ENCODE peak calls at places on chromosomes 7 and 10, in nine cellular contexts. G is gastrocnemius medialis, M is coronary artery, Z is thoracic aorta, T is pancreas, K is PC-3, P is AG10803, A is endothelial cell of umbilical vein, L is choroid plexus epithelial cell. O is an unnamed sample.

GRCh38 chr7:27178366-27178765 is 4.2 kb upstream of the HOXA10 start:
- DNase-seq in K (no peak), L (no peak), Z (no peak), P (peak), M (no peak), G (peak), A (peak), T (no peak), O (no peak)

GRCh38 chr7:750111-750905 is 23.2 kb upstream of the PRKAR1B start:
- DNase-seq in M (no peak), T (no peak), L (no peak), G (no peak), P (no peak), Z (no peak), A (no peak), K (no peak), O (no peak)

GRCh38 chr10:52451817-52452216 is 137.7 kb downstream of the DKK1 start:
- DNase-seq in M (no peak), L (peak), T (no peak), P (peak), K (peak), Z (no peak), G (no peak), A (no peak), O (peak)

GRCh38 chr7:103660455-103661371 is 214.7 kb upstream of the SLC26A5 start:
- DNase-seq in L (peak), G (no peak), A (peak), Z (no peak), P (peak), T (no peak), K (peak), M (no peak), O (peak)

GRCh38 chr7:92567460-92567859 is 22.7 kb downstream of the FAM133B start:
- DNase-seq in Z (no peak), P (no peak), T (no peak), G (no peak), A (no peak), K (peak), M (no peak), L (peak), O (peak)

GRCh38 chr7:1915956-1916620 is 246.0 kb downstream of the ELFN1 start:
- DNase-seq in K (no peak), Z (no peak), T (no peak), P (no peak), M (no peak), L (no peak), A (no peak), G (no peak), O (no peak)

GRCh38 chr10:124162774-124163354 is 69.5 kb upstream of the CHST15 start:
- DNase-seq in Z (no peak), P (no peak), G (no peak), A (no peak), L (no peak), T (no peak), M (no peak), K (no peak), O (no peak)

GRCh38 chr7:28296571-28297483 is 115.5 kb upstream of the CREB5 start:
- DNase-seq in Z (no peak), T (no peak), P (peak), L (peak), A (peak), G (no peak), K (peak), M (no peak), O (peak)

GRCh38 chr7:143222782-143223181 is 945 bp downstream of the TAS2R40 start:
- DNase-seq in P (no peak), M (no peak), K (no peak), G (peak), A (no peak), L (no peak), Z (no peak), T (no peak), O (no peak)

GRCh38 chr10:91034494-91035157 is 113.7 kb upstream of the ANKRD1 start:
- DNase-seq in M (peak), A (peak), P (peak), G (peak), K (peak), T (no peak), L (peak), Z (peak), O (peak)

GRCh38 chr7:55545496-55545895 is 26.8 kb downstream of the VOPP1 start:
- DNase-seq in A (no peak), G (peak), K (peak), Z (no peak), T (no peak), P (peak), M (no peak), L (peak), O (peak)
- TF ChIP-seq CTCF in A (no peak), G (peak), K (peak), Z (no peak), T (no peak), P (peak), M (no peak), L (peak), O (no peak)

GRCh38 chr7:94669773-94670495 is 14.0 kb upstream of the SGCE start:
- DNase-seq in M (no peak), K (no peak), G (no peak), Z (no peak), L (no peak), P (no peak), T (no peak), A (no peak), O (no peak)
- H3K4me3 ChIP-seq in M (no peak), K (no peak), G (no peak), Z (no peak), L (no peak), P (no peak), T (no peak), A (no peak), O (no peak)

GRCh38 chr7:18241543-18242231 is 214.0 kb upstream of the PRPS1L1 start:
- DNase-seq in M (no peak), L (no peak), G (no peak), Z (no peak), P (no peak), A (no peak), K (peak), T (no peak), O (no peak)
- TF ChIP-seq CTCF in M (no peak), L (no peak), G (no peak), Z (no peak), P (no peak), A (no peak), K (peak), T (no peak), O (no peak)

GRCh38 chr7:31707089-31707488 is 20.1 kb downstream of the PPP1R17 start:
- DNase-seq in M (no peak), L (no peak), T (no peak), A (no peak), Z (no peak), K (no peak), G (no peak), P (no peak), O (no peak)

GRCh38 chr7:31702354-31702753 is 15.3 kb downstream of the PPP1R17 start:
- DNase-seq in M (no peak), P (no peak), A (no peak), G (no peak), K (no peak), Z (no peak), T (no peak), L (no peak), O (no peak)

GRCh38 chr7:31710171-31710570 is 23.2 kb downstream of the PPP1R17 start:
- DNase-seq in P (no peak), K (no peak), L (no peak), G (no peak), Z (no peak), A (no peak), M (no peak), T (no peak), O (no peak)

DNA sequence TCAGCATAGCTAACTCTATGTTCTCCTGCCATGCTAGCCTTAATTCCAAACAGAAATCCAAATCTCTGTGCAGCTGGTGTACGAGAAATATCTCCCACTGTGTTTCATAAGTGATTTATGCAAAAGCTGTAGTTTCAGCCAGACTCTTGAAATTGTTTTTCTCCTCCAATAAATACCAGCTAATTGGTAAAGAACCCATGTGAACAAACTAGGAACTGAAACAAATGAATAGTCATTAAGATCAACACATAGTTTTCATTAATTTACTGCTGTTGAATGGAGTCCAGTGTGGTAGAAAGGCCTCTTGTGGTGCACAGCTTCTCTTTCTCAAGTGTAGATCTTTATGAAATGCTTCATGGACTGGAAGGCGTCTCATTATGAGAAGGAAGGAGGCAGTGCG is 18.4 kb downstream of the PPP1R17 start:
- DNase-seq in P (no peak), L (no peak), T (no peak), Z (no peak), K (no peak), G (no peak), M (no peak), A (no peak), O (no peak)
- H3K4me3 ChIP-seq in P (no peak), L (no peak), T (no peak), Z (no peak), K (no peak), G (no peak), M (no peak), A (no peak), O (no peak)

GRCh38 chr7:42678315-42678714 is 233.6 kb downstream of the C7orf25 start:
- DNase-seq in T (no peak), A (no peak), L (peak), M (no peak), K (no peak), P (no peak), G (no peak), Z (no peak), O (peak)
- TF ChIP-seq CTCF in T (no peak), A (no peak), L (no peak), M (no peak), K (no peak), P (no peak), G (no peak), Z (no peak), O (no peak)

DNA sequence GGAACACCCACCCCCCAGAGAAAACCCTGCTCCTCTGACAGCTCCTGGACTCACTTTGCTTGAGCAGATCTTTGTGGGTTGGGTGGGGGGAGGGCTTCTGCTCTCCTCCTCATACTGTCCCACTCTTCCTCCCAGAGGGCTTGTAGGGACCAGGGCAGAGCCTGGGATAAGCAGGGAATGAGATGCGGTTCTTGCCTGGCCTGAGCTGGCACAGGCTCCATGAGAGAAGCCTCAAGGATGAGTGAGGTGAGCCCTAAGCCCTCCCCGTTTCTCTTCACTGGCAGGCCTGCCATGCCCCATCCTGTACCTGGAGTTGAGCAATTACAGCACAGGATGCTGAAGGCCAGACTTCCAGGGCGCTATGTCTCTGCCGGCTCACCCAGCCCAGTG is 134.7 kb downstream of the ADAM12 start:
- DNase-seq in L (no peak), P (no peak), G (no peak), A (no peak), T (no peak), M (no peak), Z (no peak), K (peak), O (no peak)
- H3K4me3 ChIP-seq in L (no peak), P (no peak), G (no peak), A (no peak), T (no peak), M (no peak), Z (no peak), K (no peak), O (no peak)

DNA sequence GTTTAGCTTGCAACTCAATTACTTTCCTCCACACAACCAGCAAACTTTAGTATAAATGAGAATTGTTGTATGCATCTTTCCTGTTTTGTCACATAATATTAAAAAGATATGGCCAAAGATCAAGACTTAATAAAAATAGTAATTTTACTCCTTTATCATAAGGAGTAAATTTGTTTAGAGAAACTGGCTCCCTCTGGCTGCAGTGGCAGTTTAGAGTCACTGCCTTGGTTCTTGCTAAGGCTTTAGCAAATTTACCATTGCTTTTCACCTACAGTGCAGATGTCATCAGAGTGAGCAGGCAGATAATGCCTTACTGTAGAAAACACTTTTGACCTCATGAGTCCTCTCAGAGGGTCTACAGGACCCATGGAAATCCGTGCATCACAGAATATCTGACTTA is 2.6 kb downstream of the PRPF18 start:
- DNase-seq in A (no peak), L (peak), G (no peak), Z (no peak), M (no peak), T (no peak), P (no peak), K (no peak), O (peak)
- TF ChIP-seq CTCF in A (no peak), L (peak), G (no peak), Z (no peak), M (no peak), T (no peak), P (peak), K (peak), O (peak)

GRCh38 chr10:3668961-3669330 is 116.1 kb downstream of the KLF6 start:
- DNase-seq in Z (no peak), L (peak), G (no peak), P (no peak), A (no peak), M (no peak), T (no peak), K (no peak), O (no peak)
- H3K4me3 ChIP-seq in Z (no peak), L (no peak), G (no peak), P (no peak), A (no peak), M (no peak), T (no peak), K (no peak), O (no peak)

GRCh38 chr7:50588937-50589336 is 23.7 kb upstream of the DDC start:
- DNase-seq in T (no peak), K (no peak), A (no peak), M (no peak), G (peak), Z (no peak), P (no peak), L (peak), O (no peak)
- TF ChIP-seq CTCF in T (no peak), K (peak), A (peak), M (no peak), G (peak), Z (no peak), P (peak), L (peak), O (peak)

GRCh38 chr10:44908936-44909335 is 2.2 kb upstream of the TMEM72 start:
- DNase-seq in T (no peak), M (no peak), K (no peak), G (peak), A (no peak), L (no peak), P (no peak), Z (no peak), O (no peak)

GRCh38 chr10:44907576-44907975 is 3.6 kb upstream of the TMEM72 start:
- DNase-seq in M (no peak), L (no peak), T (no peak), G (no peak), Z (no peak), K (no peak), A (no peak), P (no peak), O (no peak)

GRCh38 chr10:44909910-44910309 is 1.2 kb upstream of the TMEM72 start:
- DNase-seq in T (no peak), K (no peak), G (no peak), P (no peak), A (no peak), Z (no peak), L (no peak), M (no peak), O (no peak)

GRCh38 chr10:44908071-44908709 is 2.9 kb upstream of the TMEM72 start:
- DNase-seq in M (no peak), T (no peak), Z (no peak), A (no peak), G (peak), K (peak), P (peak), L (peak), O (peak)

DNA sequence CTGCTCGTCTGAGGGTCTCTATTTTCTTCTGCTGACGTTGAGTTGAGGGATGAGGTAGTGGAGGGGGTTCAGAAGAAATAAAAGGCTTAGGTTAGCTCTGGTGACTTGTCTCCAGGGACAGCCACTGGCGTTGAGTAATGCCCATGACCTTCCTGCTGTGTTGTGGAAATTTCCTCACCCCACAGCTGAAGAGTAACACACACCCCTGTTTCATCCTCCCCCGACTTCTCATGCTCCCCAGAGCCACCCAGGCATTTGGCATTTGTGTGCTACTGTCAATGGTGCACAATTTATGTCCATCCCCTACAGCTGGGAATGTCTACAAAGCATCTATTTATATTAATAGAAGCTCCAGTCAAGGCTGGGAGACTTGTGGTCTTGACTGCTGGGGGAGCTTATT is 4.7 kb upstream of the TMEM72 start:
- DNase-seq in M (no peak), P (no peak), G (no peak), K (no peak), L (no peak), Z (no peak), A (no peak), T (no peak), O (no peak)
- H3K4me3 ChIP-seq in M (no peak), P (no peak), G (no peak), K (no peak), L (no peak), Z (no peak), A (no peak), T (no peak), O (no peak)

O was measured in fibroblast of mammary gland.